ENCODE peak calls at places on chromosomes 13 and 19, in four cellular contexts. One of them, this sample, is unnamed.

GRCh38 chr19:55244004-55244680 is 14.7 kb downstream of the PPP6R1 start:
- DNase-seq in psoas muscle: peak; percentile 15
- DNase-seq in cardiac muscle cell: no peak
- DNase-seq in CD8-positive, alpha-beta memory T cell: no peak
- DNase-seq in this sample: no peak

GRCh38 chr19:55373318-55373992 is 3.2 kb upstream of the TMEM190 start:
- DNase-seq in psoas muscle: no peak
- DNase-seq in cardiac muscle cell: no peak
- DNase-seq in CD8-positive, alpha-beta memory T cell: no peak
- DNase-seq in this sample: no peak

GRCh38 chr19:18605546-18606280 is 886 bp downstream of the CRLF1 start:
- DNase-seq in psoas muscle: no peak
- DNase-seq in cardiac muscle cell: no peak
- DNase-seq in CD8-positive, alpha-beta memory T cell: no peak
- DNase-seq in this sample: no peak

GRCh38 chr13:103097366-103097928 is 31.2 kb upstream of the SLC10A2 start:
- DNase-seq in psoas muscle: no peak
- DNase-seq in CD8-positive, alpha-beta memory T cell: no peak
- DNase-seq in cardiac muscle cell: no peak
- DNase-seq in this sample: no peak

GRCh38 chr13:99296270-99296865 is 10.8 kb downstream of the GPR183 start:
- DNase-seq in psoas muscle: no peak
- DNase-seq in cardiac muscle cell: peak; percentile 15
- DNase-seq in CD8-positive, alpha-beta memory T cell: no peak
- DNase-seq in this sample: no peak

GRCh38 chr13:95199896-95200295 is 101.4 kb downstream of the ABCC4 start:
- DNase-seq in psoas muscle: no peak
- DNase-seq in CD8-positive, alpha-beta memory T cell: no peak
- DNase-seq in cardiac muscle cell: no peak
- DNase-seq in this sample: no peak

GRCh38 chr13:36709136-36709895 is 35.5 kb downstream of the SERTM1 start:
- DNase-seq in cardiac muscle cell: no peak
- DNase-seq in psoas muscle: no peak
- DNase-seq in CD8-positive, alpha-beta memory T cell: no peak
- DNase-seq in this sample: no peak

GRCh38 chr19:36573948-36574726 is 1.0 kb upstream of the ZNF529 start:
- DNase-seq in cardiac muscle cell: peak; percentile 35
- DNase-seq in CD8-positive, alpha-beta memory T cell: no peak
- DNase-seq in psoas muscle: no peak
- DNase-seq in this sample: no peak

GRCh38 chr19:48856921-48857320 is 11.5 kb downstream of the PLEKHA4 start:
- DNase-seq in cardiac muscle cell: no peak
- DNase-seq in CD8-positive, alpha-beta memory T cell: no peak
- DNase-seq in psoas muscle: no peak
- DNase-seq in this sample: no peak

GRCh38 chr13:113449693-113450347 is 3.5 kb downstream of the ADPRHL1 start:
- DNase-seq in psoas muscle: peak; percentile 44
- DNase-seq in cardiac muscle cell: no peak
- DNase-seq in CD8-positive, alpha-beta memory T cell: no peak
- DNase-seq in this sample: no peak

GRCh38 chr19:41416194-41416674 is 10.9 kb downstream of the B3GNT8 start:
- DNase-seq in psoas muscle: no peak
- DNase-seq in CD8-positive, alpha-beta memory T cell: no peak
- DNase-seq in cardiac muscle cell: no peak
- DNase-seq in this sample: no peak

GRCh38 chr19:58374200-58374599 is 6.6 kb downstream of the ZNF837 start:
- DNase-seq in CD8-positive, alpha-beta memory T cell: no peak
- DNase-seq in psoas muscle: no peak
- DNase-seq in cardiac muscle cell: no peak
- DNase-seq in this sample: no peak

GRCh38 chr19:7257148-7258041 is 36.8 kb downstream of the INSR start:
- DNase-seq in cardiac muscle cell: peak; percentile 72
- DNase-seq in psoas muscle: no peak
- DNase-seq in CD8-positive, alpha-beta memory T cell: no peak
- DNase-seq in this sample: no peak

GRCh38 chr19:14473073-14473790 is 1.9 kb downstream of the PTGER1 start:
- DNase-seq in psoas muscle: no peak
- DNase-seq in CD8-positive, alpha-beta memory T cell: no peak
- DNase-seq in cardiac muscle cell: peak; percentile 39
- DNase-seq in this sample: no peak

GRCh38 chr19:2227415-2228156 is 8.5 kb downstream of the PLEKHJ1 start:
- DNase-seq in psoas muscle: no peak
- DNase-seq in CD8-positive, alpha-beta memory T cell: no peak
- DNase-seq in cardiac muscle cell: no peak
- DNase-seq in this sample: no peak

GRCh38 chr13:25971499-25972145 is 80.2 kb downstream of the SHISA2 start:
- DNase-seq in cardiac muscle cell: no peak
- DNase-seq in psoas muscle: no peak
- DNase-seq in CD8-positive, alpha-beta memory T cell: peak; percentile 67
- DNase-seq in this sample: no peak

GRCh38 chr13:98839826-98840769 is 87.6 kb upstream of the SLC15A1 start:
- DNase-seq in CD8-positive, alpha-beta memory T cell: no peak
- DNase-seq in psoas muscle: peak; percentile 75
- DNase-seq in cardiac muscle cell: peak; percentile 70
- DNase-seq in this sample: peak; percentile 25

GRCh38 chr19:46639356-46640061 is 3.5 kb upstream of the GNG8 start:
- DNase-seq in psoas muscle: no peak
- DNase-seq in CD8-positive, alpha-beta memory T cell: no peak
- DNase-seq in cardiac muscle cell: peak; percentile 95
- DNase-seq in this sample: no peak

GRCh38 chr19:38561658-38562057 is 56.1 kb downstream of the MAP4K1 start:
- DNase-seq in psoas muscle: no peak
- DNase-seq in cardiac muscle cell: no peak
- DNase-seq in CD8-positive, alpha-beta memory T cell: no peak
- DNase-seq in this sample: no peak

GRCh38 chr13:109782066-109782822 is 4.1 kb downstream of the IRS2 start:
- DNase-seq in CD8-positive, alpha-beta memory T cell: peak; percentile 47
- DNase-seq in psoas muscle: peak; percentile 47
- DNase-seq in cardiac muscle cell: no peak
- DNase-seq in this sample: peak; percentile 16
- H3K4me3 ChIP-seq in CD8-positive, alpha-beta memory T cell: no peak overlapping the region
- H3K4me3 ChIP-seq in psoas muscle: peak overlapping the region; percentile 64
- H3K4me3 ChIP-seq in cardiac muscle cell: no peak overlapping the region
- H3K4me3 ChIP-seq in this sample: no peak overlapping the region

DNA sequence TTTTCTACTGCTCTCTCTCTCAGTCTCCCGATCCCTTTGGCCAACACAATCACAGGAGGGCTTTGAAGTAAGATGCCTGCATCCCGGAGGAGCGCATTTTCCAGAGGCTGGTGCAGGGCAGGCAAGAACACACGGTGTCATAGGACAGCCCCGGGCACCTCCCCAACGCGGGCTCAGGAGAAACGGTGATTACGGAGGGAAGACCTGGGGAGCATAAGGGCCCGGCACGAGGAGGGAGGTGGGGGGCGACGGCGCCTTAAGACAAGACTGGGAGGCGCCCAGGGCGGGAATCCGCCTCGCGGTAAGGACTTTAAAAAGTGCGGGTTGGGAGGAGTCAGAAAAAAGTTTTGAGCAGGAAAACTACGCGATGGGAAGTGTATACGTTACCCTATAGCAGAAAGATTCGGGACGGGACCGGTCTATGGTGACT is 18.7 kb upstream of the ZNF888 start:
- DNase-seq in psoas muscle: peak; percentile 54
- DNase-seq in cardiac muscle cell: peak; percentile 23
- DNase-seq in CD8-positive, alpha-beta memory T cell: peak; percentile 54
- DNase-seq in this sample: no peak
- H3K4me1 ChIP-seq in psoas muscle: peaks cover 6% of the 10 kb centered on the region
- H3K4me1 ChIP-seq in cardiac muscle cell: peaks cover 3% of the 10 kb centered on the region
- H3K4me1 ChIP-seq in CD8-positive, alpha-beta memory T cell: peaks cover 7% of the 10 kb centered on the region
- H3K4me1 ChIP-seq in this sample: no peaks in the 10 kb centered on the region

GRCh38 chr13:76732367-76732766 is 153.8 kb downstream of the KCTD12 start:
- DNase-seq in psoas muscle: no peak
- DNase-seq in cardiac muscle cell: no peak
- DNase-seq in CD8-positive, alpha-beta memory T cell: no peak
- DNase-seq in this sample: no peak
- H3K27ac ChIP-seq in psoas muscle: no peak overlapping the region
- H3K27ac ChIP-seq in cardiac muscle cell: no peak overlapping the region
- H3K27ac ChIP-seq in CD8-positive, alpha-beta memory T cell: no peak overlapping the region
- H3K27ac ChIP-seq in this sample: no peak overlapping the region

GRCh38 chr13:76993473-76993872 is 1.6 kb downstream of the CLN5 start:
- DNase-seq in CD8-positive, alpha-beta memory T cell: no peak
- DNase-seq in cardiac muscle cell: no peak
- DNase-seq in psoas muscle: no peak
- DNase-seq in this sample: no peak
- H3K4me3 ChIP-seq in CD8-positive, alpha-beta memory T cell: peak overlapping the region; percentile 91
- H3K4me3 ChIP-seq in cardiac muscle cell: no peak overlapping the region
- H3K4me3 ChIP-seq in psoas muscle: peak overlapping the region; percentile 86
- H3K4me3 ChIP-seq in this sample: no peak overlapping the region

GRCh38 chr19:40280608-40281221 is 4.4 kb downstream of the AKT2 start:
- DNase-seq in cardiac muscle cell: no peak
- DNase-seq in CD8-positive, alpha-beta memory T cell: peak; percentile 44
- DNase-seq in psoas muscle: peak; percentile 59
- DNase-seq in this sample: no peak
- H3K4me1 ChIP-seq in cardiac muscle cell: peaks cover 22% of the 10 kb centered on the region
- H3K4me1 ChIP-seq in CD8-positive, alpha-beta memory T cell: peaks cover 71% of the 10 kb centered on the region
- H3K4me1 ChIP-seq in psoas muscle: peaks cover 77% of the 10 kb centered on the region
- H3K4me1 ChIP-seq in this sample: peaks cover 62% of the 10 kb centered on the region

GRCh38 chr19:17245535-17245984 is at the start of gene NR2F6:
- DNase-seq in psoas muscle: no peak
- DNase-seq in cardiac muscle cell: no peak
- DNase-seq in CD8-positive, alpha-beta memory T cell: no peak
- DNase-seq in this sample: no peak

GRCh38 chr19:17244618-17245534 is 843 bp downstream of the NR2F6 start:
- DNase-seq in psoas muscle: peak; percentile 75
- DNase-seq in cardiac muscle cell: no peak
- DNase-seq in CD8-positive, alpha-beta memory T cell: no peak
- DNase-seq in this sample: no peak

GRCh38 chr19:17243340-17243853 is 2.3 kb downstream of the NR2F6 start:
- DNase-seq in CD8-positive, alpha-beta memory T cell: no peak
- DNase-seq in cardiac muscle cell: no peak
- DNase-seq in psoas muscle: no peak
- DNase-seq in this sample: no peak

GRCh38 chr19:17242431-17243208 is 3.1 kb downstream of the NR2F6 start:
- DNase-seq in CD8-positive, alpha-beta memory T cell: no peak
- DNase-seq in cardiac muscle cell: no peak
- DNase-seq in psoas muscle: no peak
- DNase-seq in this sample: no peak

DNA sequence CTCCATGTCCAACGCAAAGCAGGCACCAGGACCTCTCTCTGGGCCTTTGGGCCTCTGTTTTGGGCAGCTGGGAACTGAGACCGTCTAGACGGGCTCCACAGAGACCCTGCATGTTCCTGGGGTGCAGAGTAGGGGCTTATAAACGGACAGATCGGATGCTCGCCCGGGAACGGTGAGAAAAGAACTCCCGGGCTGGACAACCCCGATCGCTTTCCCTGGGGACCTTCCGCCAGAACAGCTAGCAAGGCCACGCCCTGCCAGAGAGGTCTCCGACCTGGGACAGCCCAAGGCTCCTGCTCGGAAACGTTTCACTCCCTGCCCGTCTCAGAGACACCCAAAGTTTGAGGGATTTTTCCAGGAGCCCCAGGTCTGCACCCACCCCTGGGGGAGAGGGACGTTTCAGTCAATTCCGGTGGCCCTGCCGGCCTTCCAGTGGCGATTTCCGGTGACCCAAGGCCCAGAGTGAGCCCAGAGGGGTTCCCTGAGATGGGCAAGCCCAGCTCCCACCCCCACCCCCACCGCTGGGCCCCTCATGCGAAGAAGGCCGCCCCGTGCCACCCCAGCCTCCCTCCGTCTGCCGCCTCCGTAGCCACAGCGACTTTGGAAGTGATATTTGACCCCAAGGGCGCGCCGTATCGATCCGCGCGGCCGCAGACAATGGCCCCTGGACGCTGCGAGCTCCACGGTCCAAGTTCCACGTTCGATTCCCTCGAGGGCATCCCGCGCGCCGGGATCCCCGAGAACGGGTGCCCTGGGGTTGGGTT is 1.7 kb downstream of the NR2F6 start:
- DNase-seq in CD8-positive, alpha-beta memory T cell: no peak
- DNase-seq in psoas muscle: peak; percentile 86
- DNase-seq in cardiac muscle cell: peak; percentile 54
- DNase-seq in this sample: no peak
- H3K27ac ChIP-seq in CD8-positive, alpha-beta memory T cell: peak overlapping the region; percentile 70
- H3K27ac ChIP-seq in psoas muscle: peak overlapping the region; percentile 84
- H3K27ac ChIP-seq in cardiac muscle cell: peak overlapping the region; percentile 73
- H3K27ac ChIP-seq in this sample: no peak overlapping the region

DNA sequence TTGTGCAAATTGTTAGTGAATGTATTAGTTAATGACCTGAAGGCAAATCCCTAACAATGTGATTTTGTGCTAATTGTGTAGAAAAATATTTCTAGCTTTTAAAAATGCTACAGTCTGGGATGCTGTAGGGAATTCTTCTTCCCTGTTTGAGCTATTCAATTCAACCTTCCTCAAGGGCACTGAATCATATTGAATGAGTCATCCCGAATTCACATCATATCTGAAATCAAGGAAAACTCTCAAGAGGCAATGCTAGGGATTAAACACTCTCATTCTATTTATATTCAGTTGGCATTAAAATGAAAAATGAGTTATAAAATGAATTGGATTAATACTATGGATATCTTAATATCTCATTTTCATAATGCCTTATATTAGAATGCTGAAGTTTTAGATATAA is 633.3 kb upstream of the ATXN8OS start:
- DNase-seq in cardiac muscle cell: no peak
- DNase-seq in CD8-positive, alpha-beta memory T cell: no peak
- DNase-seq in psoas muscle: no peak
- DNase-seq in this sample: no peak
- H3K4me3 ChIP-seq in cardiac muscle cell: no peak overlapping the region
- H3K4me3 ChIP-seq in CD8-positive, alpha-beta memory T cell: no peak overlapping the region
- H3K4me3 ChIP-seq in psoas muscle: no peak overlapping the region
- H3K4me3 ChIP-seq in this sample: no peak overlapping the region

GRCh38 chr19:40269216-40269940 is 15.8 kb downstream of the AKT2 start:
- DNase-seq in cardiac muscle cell: no peak
- DNase-seq in CD8-positive, alpha-beta memory T cell: no peak
- DNase-seq in psoas muscle: peak; percentile 39
- DNase-seq in this sample: peak; percentile 4

GRCh38 chr19:40273469-40274360 is 11.4 kb downstream of the AKT2 start:
- DNase-seq in psoas muscle: peak; percentile 56
- DNase-seq in cardiac muscle cell: no peak
- DNase-seq in CD8-positive, alpha-beta memory T cell: no peak
- DNase-seq in this sample: no peak

GRCh38 chr19:40270362-40271089 is 14.6 kb downstream of the AKT2 start:
- DNase-seq in CD8-positive, alpha-beta memory T cell: no peak
- DNase-seq in psoas muscle: no peak
- DNase-seq in cardiac muscle cell: no peak
- DNase-seq in this sample: no peak

GRCh38 chr19:40272261-40272660 is 12.9 kb downstream of the AKT2 start:
- DNase-seq in CD8-positive, alpha-beta memory T cell: no peak
- DNase-seq in psoas muscle: peak; percentile 13
- DNase-seq in cardiac muscle cell: no peak
- DNase-seq in this sample: no peak

GRCh38 chr19:40271706-40272105 is 13.4 kb downstream of the AKT2 start:
- DNase-seq in cardiac muscle cell: no peak
- DNase-seq in psoas muscle: peak; percentile 12
- DNase-seq in CD8-positive, alpha-beta memory T cell: no peak
- DNase-seq in this sample: no peak
- H3K4me1 ChIP-seq in cardiac muscle cell: no peaks in the 10 kb centered on the region
- H3K4me1 ChIP-seq in psoas muscle: peaks cover 63% of the 10 kb centered on the region
- H3K4me1 ChIP-seq in CD8-positive, alpha-beta memory T cell: peaks cover 30% of the 10 kb centered on the region
- H3K4me1 ChIP-seq in this sample: peaks cover 7% of the 10 kb centered on the region

This sample was measured in naive thymus-derived CD4-positive, alpha-beta T cell.